ENCODE peak calls at places on chromosomes 13 and 19, in ten cellular contexts. A, W, Z, S, R, N, T, X, J and K are unnamed samples.

GRCh38 chr13:45121421-45121820 is 1.1 kb downstream of the GTF2F2 start:
- DNase-seq in T (peak), X (no peak), N (peak), R (no peak), Z (peak), S (peak), J (no peak), W (no peak), A (peak), K (peak)

GRCh38 chr13:44196186-44196751 is 177.4 kb upstream of the SERP2 start:
- DNase-seq in W (no peak), N (no peak), T (no peak), S (no peak), X (no peak), R (no peak), J (no peak), Z (no peak), A (no peak), K (no peak)

GRCh38 chr19:37718357-37718756 is 1.2 kb downstream of the ZNF607 start:
- DNase-seq in A (no peak), T (peak), X (no peak), W (no peak), R (no peak), J (no peak), N (no peak), Z (no peak), S (no peak), K (no peak)

GRCh38 chr13:30866692-30867669 is 39.1 kb upstream of the MEDAG start:
- DNase-seq in R (no peak), N (no peak), S (no peak), W (no peak), X (no peak), A (no peak), T (peak), Z (no peak), J (no peak), K (no peak)

GRCh38 chr19:40718774-40719391 is 2.0 kb downstream of the ITPKC start:
- DNase-seq in R (no peak), W (peak), N (peak), Z (peak), A (no peak), S (peak), J (peak), X (no peak), T (peak), K (peak)

GRCh38 chr13:45861352-45861751 is 9.8 kb upstream of the SIAH3 start:
- DNase-seq in X (no peak), J (no peak), R (no peak), T (no peak), A (no peak), W (no peak), N (no peak), Z (peak), S (peak), K (no peak)

GRCh38 chr13:30738946-30739528 is 3.7 kb downstream of the ALOX5AP start:
- DNase-seq in T (no peak), A (no peak), Z (no peak), S (no peak), W (no peak), X (no peak), R (no peak), N (no peak), J (no peak), K (no peak)

GRCh38 chr19:56476671-56477428 is at the start of gene ZNF667:
- DNase-seq in N (peak), T (peak), J (no peak), W (no peak), A (peak), R (no peak), Z (peak), X (peak), S (peak), K (peak)

GRCh38 chr19:50435221-50435620 is 2.5 kb downstream of the MYBPC2 start:
- DNase-seq in Z (no peak), T (no peak), X (no peak), S (no peak), J (no peak), W (no peak), A (no peak), R (no peak), N (no peak), K (no peak)

GRCh38 chr19:33512580-33513137 is 8.9 kb downstream of the PEPD start:
- DNase-seq in J (no peak), A (no peak), S (no peak), R (no peak), T (no peak), W (no peak), Z (no peak), N (no peak), X (no peak), K (no peak)

GRCh38 chr19:42634409-42635232 is 39.9 kb upstream of the CEACAM8 start:
- DNase-seq in T (no peak), S (peak), A (peak), N (peak), Z (peak), R (no peak), W (no peak), X (no peak), J (peak), K (peak)

GRCh38 chr19:14081797-14082674 is 3.5 kb downstream of the C19orf67 start:
- DNase-seq in J (peak), A (no peak), X (no peak), R (no peak), W (peak), S (peak), T (no peak), Z (peak), N (peak), K (no peak)

GRCh38 chr19:1455002-1455335 is 5.0 kb downstream of the APC2 start:
- DNase-seq in N (no peak), R (no peak), Z (no peak), S (no peak), W (no peak), J (peak), T (no peak), A (no peak), X (no peak), K (no peak)

GRCh38 chr13:94325660-94326059 is 153.8 kb downstream of the DCT start:
- DNase-seq in N (no peak), J (no peak), W (no peak), R (no peak), Z (peak), T (no peak), S (peak), A (no peak), X (no peak), K (peak)

GRCh38 chr19:43425567-43426392 is 11.1 kb downstream of the TEX101 start:
- DNase-seq in W (no peak), R (no peak), Z (peak), A (no peak), T (peak), X (no peak), N (peak), J (peak), S (peak), K (peak)

GRCh38 chr19:17965370-17966114 is 1.4 kb upstream of the KCNN1 start:
- DNase-seq in J (no peak), T (no peak), N (no peak), Z (no peak), A (no peak), R (no peak), W (no peak), X (no peak), S (no peak), K (no peak)

GRCh38 chr13:93318538-93318937 is 91.9 kb downstream of the GPC6 start:
- DNase-seq in X (no peak), S (peak), W (no peak), T (peak), J (no peak), N (no peak), R (no peak), Z (peak), A (no peak), K (no peak)

GRCh38 chr19:24101459-24102122 is 14.6 kb downstream of the ZNF254 start:
- DNase-seq in J (no peak), A (no peak), X (no peak), W (no peak), N (no peak), T (no peak), Z (peak), S (peak), R (no peak), K (no peak)

GRCh38 chr19:22144394-22144793 is 52.4 kb downstream of the ZNF676 start:
- DNase-seq in N (no peak), S (peak), T (peak), R (no peak), A (no peak), X (no peak), W (no peak), Z (peak), J (no peak), K (peak)

GRCh38 chr13:108357228-108357627 is 87.7 kb downstream of the TNFSF13B start:
- DNase-seq in T (no peak), J (no peak), S (no peak), R (no peak), A (no peak), N (no peak), W (no peak), Z (no peak), X (no peak), K (no peak)

GRCh38 chr13:110561335-110562033 is at the start of gene RAB20:
- DNase-seq in R (no peak), S (peak), Z (peak), T (peak), A (peak), X (peak), W (peak), J (peak), N (peak), K (peak)

GRCh38 chr19:45814851-45815481 is at the start of gene RSPH6A:
- DNase-seq in A (no peak), J (no peak), R (no peak), N (no peak), W (no peak), S (no peak), X (no peak), Z (no peak), T (peak), K (no peak)

GRCh38 chr13:104799152-104799551 is 1732.9 kb upstream of the SLC10A2 start:
- DNase-seq in Z (no peak), A (no peak), N (no peak), T (no peak), R (no peak), S (no peak), X (no peak), J (no peak), W (no peak), K (no peak)

GRCh38 chr19:19900124-19900523 is 622 bp upstream of the ZNF93 start:
- DNase-seq in Z (peak), J (no peak), X (no peak), R (no peak), A (peak), S (peak), N (peak), T (peak), W (no peak), K (peak)

GRCh38 chr19:38337360-38337653 is 1.7 kb downstream of the CATSPERG start:
- DNase-seq in R (no peak), W (no peak), S (no peak), X (no peak), T (no peak), J (no peak), N (no peak), A (no peak), Z (no peak), K (no peak)

GRCh38 chr13:19861762-19862161 is 1.7 kb downstream of the ZMYM5 start:
- DNase-seq in Z (no peak), X (no peak), A (no peak), W (no peak), T (no peak), N (no peak), S (no peak), R (no peak), J (no peak), K (no peak)

GRCh38 chr19:27794444-27795042 is 1418.4 kb downstream of the UQCRFS1 start:
- DNase-seq in S (peak), N (peak), J (no peak), A (no peak), W (no peak), Z (peak), T (peak), R (no peak), X (no peak), K (peak)

GRCh38 chr19:56623006-56623405 is 20.0 kb upstream of the SMIM17 start:
- DNase-seq in W (no peak), J (no peak), A (no peak), N (no peak), R (no peak), Z (no peak), T (no peak), S (no peak), X (no peak), K (no peak)

GRCh38 chr19:33436360-33437345 is 63.1 kb downstream of the CEBPG start:
- DNase-seq in T (no peak), W (no peak), Z (no peak), S (no peak), A (no peak), J (no peak), X (no peak), R (no peak), N (no peak), K (no peak)

GRCh38 chr19:10416083-10416379 is 4.3 kb upstream of the PDE4A start:
- DNase-seq in Z (no peak), X (no peak), S (no peak), J (no peak), N (no peak), W (no peak), T (no peak), R (no peak), A (no peak), K (no peak)

GRCh38 chr13:46057251-46058015 is 4.9 kb upstream of the ZC3H13 start:
- DNase-seq in X (no peak), W (no peak), T (no peak), J (no peak), S (no peak), R (no peak), Z (peak), N (peak), A (no peak), K (no peak)

GRCh38 chr13:110894086-110894485 is 20.8 kb downstream of the ANKRD10 start:
- DNase-seq in N (no peak), T (no peak), W (no peak), R (no peak), A (no peak), Z (no peak), X (no peak), J (no peak), S (no peak), K (no peak)

GRCh38 chr19:16594681-16595091 is 22.5 kb upstream of the SLC35E1 start:
- DNase-seq in T (no peak), X (no peak), Z (no peak), A (peak), R (no peak), N (no peak), S (no peak), W (no peak), J (no peak), K (no peak)
- H3K4me3 ChIP-seq in T (no peak), X (no peak), Z (no peak), A (peak), R (no peak), N (no peak), S (no peak), W (no peak), J (no peak), K (no peak)

GRCh38 chr13:112994781-112995355 is 25.9 kb downstream of the MCF2L start:
- DNase-seq in W (no peak), Z (no peak), A (no peak), T (no peak), N (no peak), R (no peak), X (no peak), J (no peak), S (no peak), K (no peak)

GRCh38 chr13:112997188-112998135 is 28.4 kb downstream of the MCF2L start:
- DNase-seq in A (no peak), W (no peak), S (no peak), J (peak), Z (no peak), N (no peak), R (no peak), T (no peak), X (no peak), K (no peak)

GRCh38 chr13:112995395-112996091 is 26.5 kb downstream of the MCF2L start:
- DNase-seq in N (no peak), R (no peak), W (no peak), Z (no peak), X (no peak), J (peak), A (no peak), T (peak), S (no peak), K (no peak)

GRCh38 chr13:112998506-112999280 is 29.7 kb downstream of the MCF2L start:
- DNase-seq in N (no peak), X (no peak), J (no peak), S (no peak), T (no peak), W (no peak), Z (no peak), R (no peak), A (no peak), K (no peak)

DNA sequence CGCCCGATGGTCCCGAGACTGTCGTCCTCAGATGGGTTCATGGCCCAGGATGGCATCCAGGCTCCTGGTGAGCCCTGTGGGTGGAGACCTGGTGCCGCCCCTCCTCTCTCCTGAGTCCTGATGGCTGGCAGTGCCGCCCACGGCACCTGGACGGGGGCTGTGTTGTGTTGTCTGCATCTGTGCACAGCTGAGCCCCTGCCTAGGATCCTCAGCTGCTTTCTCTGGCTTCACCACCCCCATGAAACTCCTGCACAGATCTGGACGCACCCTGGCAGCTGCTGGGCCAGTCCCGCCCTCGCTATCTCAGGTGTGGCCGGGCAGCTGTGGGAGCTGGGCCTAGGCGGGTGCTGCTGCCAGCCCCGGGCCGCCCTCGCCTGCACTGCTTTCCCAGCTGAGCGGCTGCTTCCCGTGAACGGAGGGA is 27.7 kb downstream of the MCF2L start:
- DNase-seq in J (peak), Z (no peak), T (no peak), W (no peak), N (no peak), R (no peak), X (no peak), A (no peak), S (no peak), K (no peak)
- H3K4me3 ChIP-seq in J (no peak), Z (no peak), T (no peak), W (no peak), N (no peak), R (no peak), X (no peak), A (no peak), S (no peak), K (no peak)

GRCh38 chr13:33034897-33035296 is 18.7 kb downstream of the KL start:
- DNase-seq in W (no peak), Z (peak), S (no peak), X (no peak), T (no peak), J (no peak), A (no peak), R (peak), N (peak), K (peak)

GRCh38 chr13:33034061-33034460 is 17.8 kb downstream of the KL start:
- DNase-seq in Z (no peak), S (no peak), J (no peak), A (no peak), N (no peak), X (no peak), R (no peak), T (no peak), W (no peak), K (no peak)

GRCh38 chr13:33031277-33031676 is 15.1 kb downstream of the KL start:
- DNase-seq in X (no peak), S (no peak), R (no peak), W (no peak), J (no peak), N (no peak), Z (no peak), T (no peak), A (no peak), K (no peak)

GRCh38 chr13:33032037-33032625 is 15.9 kb downstream of the KL start:
- DNase-seq in N (peak), W (no peak), A (no peak), J (no peak), T (no peak), X (no peak), Z (peak), S (no peak), R (peak), K (peak)

GRCh38 chr13:33033361-33033812 is 17.2 kb downstream of the KL start:
- DNase-seq in S (no peak), R (no peak), W (no peak), Z (no peak), T (peak), X (no peak), A (peak), J (no peak), N (no peak), K (peak)
- H3K4me3 ChIP-seq in S (no peak), R (no peak), W (no peak), Z (no peak), T (no peak), X (no peak), A (peak), J (peak), N (no peak), K (no peak)

DNA sequence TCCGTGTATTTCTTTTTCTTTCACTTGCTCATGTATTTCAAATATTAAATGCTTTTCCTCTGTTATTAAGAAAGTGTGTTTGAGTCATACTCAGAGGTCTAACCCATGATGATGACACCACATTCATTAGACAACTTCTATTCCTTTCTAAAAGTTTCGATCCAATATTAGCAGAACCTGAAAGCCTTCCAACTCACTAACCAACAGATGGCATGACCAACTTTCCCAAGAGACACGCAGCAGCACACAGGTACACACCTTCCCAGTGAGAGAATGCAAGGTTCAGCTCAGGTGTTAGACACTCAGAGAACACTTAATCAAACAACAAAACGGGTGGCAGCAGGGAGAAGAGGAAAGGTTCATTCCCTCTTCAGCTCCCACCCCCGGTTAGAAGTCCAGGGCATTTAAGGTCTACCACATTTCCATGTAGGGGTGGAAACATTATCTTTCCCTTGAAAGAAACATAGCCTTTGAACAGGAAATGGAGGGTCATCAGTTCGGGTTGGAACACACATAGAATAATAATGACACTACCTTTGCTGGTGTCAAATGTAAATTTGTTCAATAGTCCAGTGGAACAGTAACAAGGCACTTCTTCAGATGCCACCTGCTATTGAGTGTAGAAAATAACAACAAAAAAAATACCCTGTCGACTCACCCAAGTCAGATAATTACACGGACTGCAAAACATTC is 404.2 kb downstream of the COG6 start:
- DNase-seq in J (no peak), S (peak), A (no peak), W (no peak), T (no peak), N (peak), X (no peak), Z (peak), R (no peak), K (peak)
- H3K4me3 ChIP-seq in J (no peak), S (no peak), A (no peak), W (no peak), T (no peak), N (no peak), X (no peak), Z (no peak), R (no peak), K (no peak)